ENCODE peak calls at places on chromosomes 11 and 22, in four cellular contexts. H is iPS-NIHi11, R is dermis microvascular lymphatic vessel endothelial cell, Y is ecto neural progenitor cell. D is an unnamed sample.

GRCh38 chr11:120043323-120043945 is 94.5 kb downstream of the TRIM29 start:
- DNase-seq in H (no peak), R (no peak), Y (peak), D (no peak)

GRCh38 chr22:35601743-35602633 is 15.1 kb downstream of the MB start:
- DNase-seq in H (no peak), R (no peak), Y (no peak), D (no peak)

GRCh38 chr22:23789121-23789520 is 2.4 kb downstream of the SMARCB1 start:
- DNase-seq in H (no peak), R (no peak), Y (no peak), D (no peak)

GRCh38 chr11:59562292-59562691 is 51.0 kb downstream of the OR4D9 start:
- DNase-seq in H (no peak), R (no peak), Y (no peak), D (no peak)

GRCh38 chr11:47551086-47551485 is 1.8 kb downstream of the CELF1 start:
- DNase-seq in H (peak), R (peak), Y (no peak), D (no peak)

GRCh38 chr11:118697346-118697745 is 17.9 kb upstream of the TREH start:
- DNase-seq in H (no peak), R (no peak), Y (no peak), D (no peak)

GRCh38 chr11:69186316-69187266 is 30.9 kb downstream of the SMIM38 start:
- DNase-seq in H (no peak), R (no peak), Y (no peak), D (no peak)

GRCh38 chr11:93541884-93542752 is 1.1 kb downstream of the SMCO4 start:
- DNase-seq in H (peak), R (no peak), Y (peak), D (peak)

GRCh38 chr11:72773291-72773690 is 20.6 kb downstream of the STARD10 start:
- DNase-seq in H (no peak), R (no peak), Y (no peak), D (no peak)

GRCh38 chr11:114215428-114215827 is 80.8 kb upstream of the NNMT start:
- DNase-seq in H (no peak), R (no peak), Y (no peak), D (no peak)

GRCh38 chr22:33785283-33785991 is 134.8 kb downstream of the LARGE1 start:
- DNase-seq in H (no peak), R (no peak), Y (no peak), D (no peak)

GRCh38 chr22:25672685-25673084 is 69.3 kb upstream of the MYO18B start:
- DNase-seq in H (no peak), R (no peak), Y (no peak), D (no peak)

GRCh38 chr22:49983148-49984042 is 22.8 kb downstream of the PIM3 start:
- DNase-seq in H (peak), R (no peak), Y (peak), D (no peak)

GRCh38 chr11:120917536-120918239 is 106.2 kb upstream of the TBCEL start:
- DNase-seq in H (no peak), R (no peak), Y (peak), D (no peak)

GRCh38 chr11:47257518-47258316 is at the start of gene NR1H3:
- DNase-seq in H (peak), R (no peak), Y (peak), D (no peak)

GRCh38 chr22:23259916-23260644 is 79.8 kb downstream of the BCR start:
- DNase-seq in H (peak), R (no peak), Y (no peak), D (no peak)

GRCh38 chr11:32005786-32006406 is 85.0 kb upstream of the RCN1 start:
- DNase-seq in H (no peak), R (no peak), Y (no peak), D (no peak)

GRCh38 chr11:2399488-2400068 is 972 bp upstream of the TSSC4 start:
- DNase-seq in H (no peak), R (no peak), Y (no peak), D (no peak)

GRCh38 chr22:32706149-32706548 is 95.4 kb upstream of the TIMP3 start:
- DNase-seq in H (no peak), R (no peak), Y (no peak), D (no peak)

GRCh38 chr11:19715373-19715772 is 2.7 kb downstream of the NAV2 start:
- DNase-seq in H (no peak), R (peak), Y (no peak), D (no peak)

GRCh38 chr11:612201-612960 is 3.4 kb downstream of the IRF7 start:
- DNase-seq in H (no peak), R (no peak), Y (no peak), D (no peak)

GRCh38 chr22:19406281-19406811 is 25.2 kb downstream of the HIRA start:
- DNase-seq in H (no peak), R (no peak), Y (no peak), D (no peak)

GRCh38 chr11:118898400-118899295 is 15.0 kb downstream of the CXCR5 start:
- DNase-seq in H (no peak), R (no peak), Y (no peak), D (no peak)

GRCh38 chr11:113398669-113399430 is 11.3 kb downstream of the ANKK1 start:
- DNase-seq in H (no peak), R (no peak), Y (no peak), D (no peak)

GRCh38 chr11:62025429-62026105 is 58.1 kb upstream of the FTH1 start:
- DNase-seq in H (no peak), R (peak), Y (no peak), D (no peak)

GRCh38 chr11:113240790-113241189 is 73.6 kb upstream of the TTC12 start:
- DNase-seq in H (no peak), R (no peak), Y (no peak), D (no peak)

GRCh38 chr22:49807780-49808708 is 19.6 kb downstream of the BRD1 start:
- DNase-seq in H (no peak), R (no peak), Y (no peak), D (no peak)

GRCh38 chr22:46317646-46318045 is 17.9 kb upstream of the TRMU start:
- DNase-seq in H (no peak), R (no peak), Y (no peak), D (no peak)

GRCh38 chr11:119041821-119042514 is 11.3 kb upstream of the SLC37A4 start:
- DNase-seq in H (no peak), R (no peak), Y (no peak), D (no peak)

GRCh38 chr22:41217553-41218157 is 12.5 kb downstream of the L3MBTL2 start:
- DNase-seq in H (peak), R (no peak), Y (peak), D (peak)

GRCh38 chr11:107856981-107857517 is 1.5 kb downstream of the SLC35F2 start:
- DNase-seq in H (no peak), R (no peak), Y (no peak), D (no peak)

GRCh38 chr22:35450824-35451541 is 51.0 kb downstream of the MCM5 start:
- DNase-seq in H (no peak), R (no peak), Y (no peak), D (no peak)

GRCh38 chr11:124442847-124443246 is 2.6 kb downstream of the OR8B8 start:
- DNase-seq in H (no peak), R (no peak), Y (no peak), D (no peak)

D was measured in GM12891.